ENCODE peak calls at places on chromosome 1, in nine cellular contexts. P, J, K, L, Q, N, H, C and U are unnamed samples.
A peak's percentile ranks its signal among the peaks of the same experiment; 100 is the strongest.

GRCh38 chr1:98099501-98099900 is 178.7 kb upstream of the DPYD start:
- DNase-seq in P (no peak), J (no peak), K (no peak), L (no peak), Q (no peak), N (no peak), H (no peak), C (no peak), U (no peak)

GRCh38 chr1:25672763-25673409 is 56.3 kb downstream of the MAN1C1 start:
- DNase-seq in P (no peak), J (no peak), K (no peak), L (no peak), Q (no peak), N (no peak), H (no peak), C (no peak), U (no peak)

GRCh38 chr1:27637052-27637451 is 2.1 kb upstream of the FGR start:
- DNase-seq in P (no peak), J (no peak), K (no peak), L (no peak), Q (no peak), N (no peak), H (no peak), C (no peak), U (no peak)

GRCh38 chr1:172411791-172412338 is 8.6 kb upstream of the C1orf105 start:
- DNase-seq in P (no peak), J (no peak), K (no peak), L (no peak), Q (no peak), N (no peak), H (no peak), C (no peak), U (no peak)

GRCh38 chr1:9787702-9788101 is 36.1 kb downstream of the CLSTN1 start:
- DNase-seq in P (no peak), J (no peak), K (no peak), L (no peak), Q (no peak), N (peak; percentile 34), H (no peak), C (no peak), U (peak; percentile 91)

GRCh38 chr1:225554216-225554812 is 98.6 kb downstream of the ENAH start:
- DNase-seq in P (no peak), J (no peak), K (no peak), L (no peak), Q (no peak), N (no peak), H (no peak), C (peak; percentile 18), U (peak; percentile 56)

GRCh38 chr1:93255222-93256079 is 74.9 kb downstream of the CCDC18 start:
- DNase-seq in P (no peak), J (no peak), K (no peak), L (no peak), Q (no peak), N (no peak), H (no peak), C (no peak), U (no peak)

GRCh38 chr1:6001992-6002576 is 9.9 kb upstream of the NPHP4 start:
- DNase-seq in P (peak; percentile 58), J (no peak), K (no peak), L (no peak), Q (no peak), N (peak; percentile 58), H (no peak), C (no peak), U (no peak)

GRCh38 chr1:114251573-114251939 is 97.9 kb upstream of the SYT6 start:
- DNase-seq in P (no peak), J (no peak), K (no peak), L (no peak), Q (no peak), N (no peak), H (no peak), C (no peak), U (no peak)

GRCh38 chr1:154431586-154432373 is 26.6 kb downstream of the IL6R start:
- DNase-seq in P (no peak), J (no peak), K (no peak), L (no peak), Q (no peak), N (peak; percentile 79), H (no peak), C (no peak), U (no peak)

GRCh38 chr1:155892801-155893200 is 18.3 kb downstream of the RIT1 start:
- DNase-seq in P (no peak), J (no peak), K (no peak), L (no peak), Q (no peak), N (no peak), H (no peak), C (peak; percentile 37), U (no peak)

GRCh38 chr1:94873520-94874351 is 53.2 kb downstream of the CNN3 start:
- DNase-seq in P (no peak), J (no peak), K (no peak), L (peak; percentile 40), Q (peak; percentile 42), N (no peak), H (no peak), C (no peak), U (peak; percentile 11)

GRCh38 chr1:213014642-213015041 is 1.0 kb downstream of the ANGEL2 start:
- DNase-seq in P (no peak), J (no peak), K (peak; percentile 29), L (no peak), Q (no peak), N (no peak), H (no peak), C (no peak), U (peak; percentile 29)

GRCh38 chr1:18085387-18086074 is 22.1 kb upstream of the IGSF21 start:
- DNase-seq in P (no peak), J (no peak), K (no peak), L (no peak), Q (no peak), N (no peak), H (no peak), C (no peak), U (no peak)

GRCh38 chr1:54934869-54935268 is 45.6 kb upstream of the TMEM61 start:
- DNase-seq in P (no peak), J (no peak), K (no peak), L (no peak), Q (no peak), N (no peak), H (no peak), C (no peak), U (no peak)

DNA sequence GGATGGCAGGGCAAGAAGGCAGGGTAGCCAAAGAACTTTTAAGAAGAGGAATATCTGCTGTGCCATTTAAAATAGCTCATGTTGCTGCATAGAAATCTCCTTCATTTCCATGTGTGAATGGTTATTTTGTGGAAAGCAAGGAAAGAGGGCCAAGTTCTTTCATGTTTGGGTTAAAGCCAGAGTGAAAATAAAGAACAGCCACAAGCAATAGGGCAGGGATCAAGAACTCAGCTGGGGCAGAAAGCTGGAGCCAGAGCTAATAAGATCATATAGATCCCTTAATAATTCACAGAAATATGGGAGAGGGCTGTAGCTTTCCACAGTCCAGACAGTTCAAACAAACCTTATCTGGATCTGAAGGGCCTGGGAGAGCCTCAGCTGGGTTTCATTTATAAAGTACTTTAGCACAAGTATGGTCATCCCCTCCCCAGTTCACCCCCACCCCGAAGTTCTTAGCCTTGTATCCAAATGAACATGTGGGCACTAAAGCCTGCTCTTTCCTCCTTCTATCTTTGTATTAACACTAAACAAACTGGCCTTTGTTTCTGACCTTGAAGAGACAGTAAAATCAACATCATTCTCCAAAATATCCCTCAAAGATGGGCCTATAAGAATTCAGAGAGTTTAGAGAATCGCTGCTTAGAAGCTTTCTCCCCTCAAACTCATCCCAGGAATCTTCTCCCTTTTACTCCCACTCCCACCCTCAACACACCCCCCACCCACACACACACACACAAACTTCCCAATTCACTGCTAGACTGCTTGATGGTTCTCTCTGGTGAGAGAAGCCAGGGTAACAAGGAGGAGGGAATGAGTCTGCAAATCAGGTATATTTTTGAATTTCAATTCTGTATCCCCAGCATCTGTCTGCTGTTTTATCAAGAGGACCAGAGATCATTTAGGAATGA is 41.7 kb downstream of the UTP25 start:
- DNase-seq in P (no peak), J (no peak), K (no peak), L (no peak), Q (no peak), N (no peak), H (no peak), C (no peak), U (no peak)
- H3K9me3 ChIP-seq in P (no peaks in the 10 kb centered on the region), J (no peaks in the 10 kb centered on the region), K (no peaks in the 10 kb centered on the region), L (no peaks in the 10 kb centered on the region), Q (no peaks in the 10 kb centered on the region), N (no peaks in the 10 kb centered on the region), H (no peaks in the 10 kb centered on the region), C (no peaks in the 10 kb centered on the region), U (no peaks in the 10 kb centered on the region)

DNA sequence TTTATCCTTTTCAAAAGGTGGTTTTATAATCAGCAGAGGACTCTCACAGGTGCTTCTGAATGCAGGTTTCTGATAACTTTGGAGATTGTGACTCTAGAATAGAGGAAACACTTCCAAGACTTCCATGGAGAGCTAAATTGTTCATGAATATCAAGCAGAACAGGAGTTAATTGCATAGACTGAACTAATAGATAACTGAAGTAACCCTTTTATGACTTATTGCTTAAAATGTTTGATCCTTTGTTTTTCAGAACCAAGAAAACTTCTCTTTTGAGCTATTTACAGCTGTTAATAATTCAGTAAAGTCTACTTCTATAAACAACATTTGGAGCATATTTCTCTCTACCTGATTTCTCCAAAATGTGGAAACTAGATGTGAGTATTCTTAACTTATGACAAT is 19.9 kb downstream of the TEX46 start:
- DNase-seq in P (no peak), J (no peak), K (no peak), L (no peak), Q (no peak), N (no peak), H (no peak), C (no peak), U (no peak)
- H3K9me3 ChIP-seq in P (no peaks in the 10 kb centered on the region), J (no peaks in the 10 kb centered on the region), K (peaks cover 35% of the 10 kb centered on the region), L (no peaks in the 10 kb centered on the region), Q (peaks cover 4% of the 10 kb centered on the region), N (no peaks in the 10 kb centered on the region), H (peaks cover 4% of the 10 kb centered on the region), C (peaks cover 5% of the 10 kb centered on the region), U (peaks cover 32% of the 10 kb centered on the region)

DNA sequence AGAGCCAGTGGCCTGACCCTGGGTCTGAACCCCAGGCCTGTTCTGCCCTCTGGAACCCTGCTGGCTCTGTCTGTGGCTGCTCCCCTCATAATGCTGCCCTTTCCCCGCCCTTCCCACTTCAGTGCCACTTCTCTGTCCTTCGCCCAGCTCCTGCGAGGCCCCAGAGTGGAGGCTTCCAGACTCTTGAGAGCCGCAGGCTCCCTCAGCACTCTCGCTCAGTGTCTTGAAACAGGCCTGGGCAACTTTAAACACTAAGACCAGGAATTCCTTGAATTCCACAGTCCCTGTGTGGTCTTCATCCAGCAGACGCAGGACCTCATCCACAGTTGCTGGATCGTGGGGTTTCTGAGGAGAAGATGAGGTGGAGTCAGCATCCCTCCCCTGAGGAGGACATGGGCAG is 3.5 kb downstream of the CRNN start:
- DNase-seq in P (no peak), J (no peak), K (no peak), L (no peak), Q (peak; percentile 33), N (no peak), H (no peak), C (no peak), U (no peak)
- H3K9me3 ChIP-seq in P (no peaks in the 10 kb centered on the region), J (no peaks in the 10 kb centered on the region), K (peaks cover 7% of the 10 kb centered on the region), L (no peaks in the 10 kb centered on the region), Q (no peaks in the 10 kb centered on the region), N (no peaks in the 10 kb centered on the region), H (no peaks in the 10 kb centered on the region), C (no peaks in the 10 kb centered on the region), U (no peaks in the 10 kb centered on the region)

DNA sequence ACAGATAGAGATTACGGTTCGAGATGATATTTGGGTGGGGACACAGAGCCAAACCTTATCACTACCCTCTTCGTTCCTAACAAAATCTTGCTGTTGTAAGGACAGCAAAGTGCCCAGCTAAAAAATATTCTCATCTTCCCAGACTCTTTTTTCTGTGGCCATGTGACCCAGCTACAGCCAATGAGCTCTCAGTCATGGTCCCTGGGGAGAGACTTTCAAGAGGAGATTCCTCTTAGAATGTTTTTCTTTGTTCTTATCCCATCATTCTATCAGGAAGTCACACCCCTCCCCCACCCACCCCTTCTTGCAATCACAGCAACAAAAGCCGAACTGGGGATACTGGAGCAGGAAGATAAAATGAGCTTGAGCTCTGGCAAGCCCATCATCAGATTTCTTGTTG is 247.1 kb downstream of the CHRM3 start:
- DNase-seq in P (no peak), J (no peak), K (no peak), L (no peak), Q (no peak), N (no peak), H (no peak), C (no peak), U (no peak)
- H3K9me3 ChIP-seq in P (no peaks in the 10 kb centered on the region), J (no peaks in the 10 kb centered on the region), K (no peaks in the 10 kb centered on the region), L (no peaks in the 10 kb centered on the region), Q (no peaks in the 10 kb centered on the region), N (no peaks in the 10 kb centered on the region), H (no peaks in the 10 kb centered on the region), C (peaks cover 5% of the 10 kb centered on the region), U (no peaks in the 10 kb centered on the region)